ENCODE peak calls at places on chromosomes 12 and 14, in four cellular contexts. O, Q, D and Y are unnamed samples. For H3K79me2, the result is how much of the 10 kb centered on the place peaks cover.

GRCh38 chr12:1131811-1132224 is 140.8 kb downstream of the ERC1 start:
- DNase-seq in O (no peak), D (peak), Q (peak), Y (no peak)

GRCh38 chr12:126953365-126953889 is 1313.5 kb upstream of the TMEM132C start:
- DNase-seq in Q (no peak), D (no peak), O (no peak), Y (no peak)

GRCh38 chr12:53960187-53961024 is 5.7 kb downstream of the HOXC12 start:
- DNase-seq in O (no peak), D (no peak), Q (no peak), Y (no peak)

GRCh38 chr12:117188961-117189724 is 1.1 kb downstream of the FBXO21 start:
- DNase-seq in O (no peak), Q (peak), D (peak), Y (no peak)

GRCh38 chr14:54676822-54677708 is 110.1 kb downstream of the SAMD4A start:
- DNase-seq in Q (peak), D (peak), O (peak), Y (no peak)

GRCh38 chr14:64891173-64891838 is 11.6 kb upstream of the SPTB start:
- DNase-seq in Q (no peak), D (no peak), O (no peak), Y (no peak)

GRCh38 chr12:123761841-123762714 is at the start of gene DNAH10:
- DNase-seq in D (no peak), O (peak), Q (peak), Y (no peak)

GRCh38 chr12:45762185-45763110 is 32.9 kb downstream of the ARID2 start:
- DNase-seq in O (no peak), D (peak), Q (peak), Y (no peak)

GRCh38 chr12:6752181-6752930 is 585 bp downstream of the MLF2 start:
- DNase-seq in Q (peak), D (peak), O (no peak), Y (peak)

GRCh38 chr14:65472189-65472588 is 59.7 kb downstream of the FUT8 start:
- DNase-seq in D (no peak), Q (no peak), O (peak), Y (no peak)

GRCh38 chr14:52007211-52007610 is 17.9 kb downstream of the RTRAF start:
- DNase-seq in O (no peak), D (no peak), Q (no peak), Y (no peak)

GRCh38 chr14:76591270-76591669 is 170.0 kb upstream of the VASH1 start:
- DNase-seq in Q (no peak), O (no peak), D (no peak), Y (no peak)

GRCh38 chr14:75046275-75046674 is 5.0 kb downstream of the MLH3 start:
- DNase-seq in Q (no peak), D (no peak), O (no peak), Y (no peak)

GRCh38 chr12:58172433-58173073 is 231.2 kb downstream of the ATP23 start:
- DNase-seq in Q (no peak), O (no peak), D (no peak), Y (no peak)

GRCh38 chr12:108418162-108418561 is 79.1 kb upstream of the CMKLR1 start:
- DNase-seq in Q (peak), O (no peak), D (no peak), Y (no peak)

GRCh38 chr14:74134484-74134883 is 49.7 kb downstream of the LIN52 start:
- DNase-seq in Q (no peak), O (no peak), D (no peak), Y (no peak)

GRCh38 chr14:68148276-68148675 is 328.7 kb downstream of the RAD51B start:
- DNase-seq in D (peak), Q (peak), O (no peak), Y (no peak)

GRCh38 chr14:30751646-30752416 is 122.5 kb upstream of the COCH start:
- DNase-seq in O (no peak), D (no peak), Q (no peak), Y (peak)

GRCh38 chr14:93790966-93791365 is 2.7 kb upstream of the PRIMA1 start:
- DNase-seq in D (no peak), O (no peak), Q (no peak), Y (no peak)

GRCh38 chr12:110403975-110404675 is 617 bp upstream of the ANAPC7 start:
- DNase-seq in Q (peak), D (peak), O (peak), Y (peak)

GRCh38 chr12:131171029-131171428 is 217.3 kb downstream of the ADGRD1 start:
- DNase-seq in D (no peak), O (no peak), Q (no peak), Y (no peak)

GRCh38 chr12:118780939-118781338 is 200.4 kb upstream of the SRRM4 start:
- DNase-seq in O (no peak), D (no peak), Q (no peak), Y (no peak)

GRCh38 chr12:52258335-52258901 is 16.0 kb upstream of the KRT86 start:
- DNase-seq in O (no peak), D (no peak), Q (peak), Y (no peak)

GRCh38 chr12:80895240-80895639 is 42.5 kb downstream of the LIN7A start:
- DNase-seq in D (no peak), Q (no peak), O (no peak), Y (no peak)

DNA sequence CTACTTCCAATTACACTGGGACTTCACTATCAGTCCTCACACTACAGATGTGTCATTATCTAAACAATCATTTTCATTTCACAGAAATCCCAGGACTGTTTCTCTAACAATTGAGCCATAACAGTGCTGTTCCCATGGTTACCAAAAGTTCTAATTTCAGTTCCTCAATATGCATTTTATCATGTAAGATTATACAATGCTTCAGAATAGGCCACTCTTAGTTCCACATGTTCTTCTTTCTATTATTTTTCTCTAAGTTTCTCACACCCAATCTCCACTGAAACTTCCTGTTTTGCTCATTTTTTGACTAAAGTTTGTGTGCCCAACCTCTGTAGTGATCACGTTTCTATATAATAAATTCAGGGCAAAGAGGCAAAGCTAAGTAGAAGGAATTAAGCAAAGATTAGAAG is 185.8 kb downstream of the DUSP6 start:
- DNase-seq in O (no peak), D (peak), Q (peak), Y (no peak)
- H3K4me2 ChIP-seq in O (no peak), D (no peak), Q (no peak), Y (no peak)

GRCh38 chr12:11693068-11693467 is 43.6 kb downstream of the ETV6 start:
- DNase-seq in O (no peak), Q (no peak), D (no peak), Y (no peak)
- H3K79me2 ChIP-seq in O (under half), Q (under half), D (half or more), Y (half or more)

GRCh38 chr14:91843437-91843836 is 23.9 kb downstream of the TC2N start:
- DNase-seq in D (no peak), O (no peak), Q (no peak), Y (no peak)
- H3K4me2 ChIP-seq in D (no peak), O (no peak), Q (no peak), Y (no peak)

GRCh38 chr12:25981597-25981996 is 23.1 kb downstream of the RASSF8 start:
- DNase-seq in D (no peak), O (no peak), Q (no peak), Y (no peak)

GRCh38 chr12:25980035-25980434 is 21.6 kb downstream of the RASSF8 start:
- DNase-seq in O (no peak), Q (no peak), D (no peak), Y (no peak)

GRCh38 chr12:25979563-25979962 is 21.1 kb downstream of the RASSF8 start:
- DNase-seq in O (no peak), Q (peak), D (peak), Y (no peak)

GRCh38 chr12:25977047-25977446 is 18.6 kb downstream of the RASSF8 start:
- DNase-seq in D (peak), Q (peak), O (no peak), Y (no peak)

DNA sequence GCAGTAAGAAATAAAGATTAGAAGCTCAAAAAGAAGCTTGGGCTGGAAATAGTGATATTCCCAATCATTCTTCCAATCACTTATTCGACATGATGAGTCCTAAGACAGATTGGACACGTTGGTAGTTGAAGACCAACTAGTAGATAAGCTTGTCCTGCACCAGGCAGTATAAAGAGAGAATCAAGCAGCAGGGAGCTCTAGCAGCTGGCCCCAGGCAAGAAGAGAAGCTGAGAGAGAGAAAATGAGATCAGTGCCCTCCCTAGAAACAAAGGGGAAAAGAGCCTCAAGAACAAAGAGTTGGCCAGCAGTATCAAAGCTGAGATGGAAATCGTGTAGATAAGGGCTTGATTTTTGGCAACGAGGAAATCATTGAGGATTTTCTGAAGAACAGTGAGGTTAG is 20.6 kb downstream of the RASSF8 start:
- DNase-seq in O (no peak), D (no peak), Q (no peak), Y (no peak)
- H3K79me2 ChIP-seq in O (under half), D (half or more), Q (half or more), Y (under half)